ENCODE peak calls at places on chromosomes 13 and 19, in four cellular contexts. One of them, this sample, is unnamed.

GRCh38 chr19:16920816-16921529 is 32.2 kb downstream of the F2RL3 start:
- DNase-seq in Kasumi-1: no peak
- DNase-seq in H54: peak; percentile 81
- DNase-seq in NCI-H1694 treated with DMSO at 0.1 percent for 48 hours: no peak
- DNase-seq in this sample: peak; percentile 71

GRCh38 chr13:64276232-64276631 is 2860.6 kb upstream of the PCDH20 start:
- DNase-seq in Kasumi-1: no peak
- DNase-seq in NCI-H1694 treated with DMSO at 0.1 percent for 48 hours: no peak
- DNase-seq in H54: no peak
- DNase-seq in this sample: no peak

GRCh38 chr13:75220238-75220542 is 261.8 kb downstream of the TBC1D4 start:
- DNase-seq in NCI-H1694 treated with DMSO at 0.1 percent for 48 hours: no peak
- DNase-seq in H54: no peak
- DNase-seq in Kasumi-1: no peak
- DNase-seq in this sample: no peak

GRCh38 chr13:94550030-94550738 is 45.8 kb downstream of the TGDS start:
- DNase-seq in Kasumi-1: peak; percentile 50
- DNase-seq in NCI-H1694 treated with DMSO at 0.1 percent for 48 hours: no peak
- DNase-seq in H54: peak; percentile 65
- DNase-seq in this sample: peak; percentile 74

GRCh38 chr13:52162279-52163101 is 3.1 kb upstream of the NEK3 start:
- DNase-seq in NCI-H1694 treated with DMSO at 0.1 percent for 48 hours: no peak
- DNase-seq in H54: no peak
- DNase-seq in Kasumi-1: no peak
- DNase-seq in this sample: no peak

GRCh38 chr13:32107474-32107873 is 75.9 kb downstream of the FRY start:
- DNase-seq in Kasumi-1: peak; percentile 22
- DNase-seq in NCI-H1694 treated with DMSO at 0.1 percent for 48 hours: no peak
- DNase-seq in H54: no peak
- DNase-seq in this sample: no peak

GRCh38 chr13:36870050-36870692 is 49.9 kb downstream of the SMAD9 start:
- DNase-seq in NCI-H1694 treated with DMSO at 0.1 percent for 48 hours: no peak
- DNase-seq in H54: no peak
- DNase-seq in Kasumi-1: no peak
- DNase-seq in this sample: no peak

GRCh38 chr19:41646589-41647204 is 19.8 kb upstream of the CEACAM4 start:
- DNase-seq in H54: no peak
- DNase-seq in Kasumi-1: no peak
- DNase-seq in NCI-H1694 treated with DMSO at 0.1 percent for 48 hours: no peak
- DNase-seq in this sample: no peak

GRCh38 chr13:110262494-110262893 is 44.5 kb downstream of the COL4A1 start:
- DNase-seq in H54: no peak
- DNase-seq in Kasumi-1: no peak
- DNase-seq in NCI-H1694 treated with DMSO at 0.1 percent for 48 hours: no peak
- DNase-seq in this sample: no peak

GRCh38 chr13:43245374-43245964 is 222.1 kb downstream of the DNAJC15 start:
- DNase-seq in Kasumi-1: no peak
- DNase-seq in NCI-H1694 treated with DMSO at 0.1 percent for 48 hours: no peak
- DNase-seq in H54: peak; percentile 18
- DNase-seq in this sample: peak; percentile 85

GRCh38 chr19:53504903-53505302 is 33.0 kb upstream of the ZNF331 start:
- DNase-seq in Kasumi-1: no peak
- DNase-seq in H54: no peak
- DNase-seq in NCI-H1694 treated with DMSO at 0.1 percent for 48 hours: no peak
- DNase-seq in this sample: no peak

GRCh38 chr19:10013834-10014618 is 743 bp downstream of the RDH8 start:
- DNase-seq in Kasumi-1: no peak
- DNase-seq in NCI-H1694 treated with DMSO at 0.1 percent for 48 hours: no peak
- DNase-seq in H54: no peak
- DNase-seq in this sample: no peak

GRCh38 chr13:30421093-30422055 is 919 bp upstream of the UBE2L5 start:
- DNase-seq in Kasumi-1: peak; percentile 34
- DNase-seq in H54: peak; percentile 50
- DNase-seq in NCI-H1694 treated with DMSO at 0.1 percent for 48 hours: no peak
- DNase-seq in this sample: peak; percentile 74

GRCh38 chr13:23175920-23176319 is 4.9 kb upstream of the SGCG start:
- DNase-seq in Kasumi-1: peak; percentile 1
- DNase-seq in NCI-H1694 treated with DMSO at 0.1 percent for 48 hours: no peak
- DNase-seq in H54: no peak
- DNase-seq in this sample: no peak

GRCh38 chr19:17865364-17866311 is 5.9 kb downstream of the RPL18A start:
- DNase-seq in NCI-H1694 treated with DMSO at 0.1 percent for 48 hours: no peak
- DNase-seq in H54: no peak
- DNase-seq in Kasumi-1: no peak
- DNase-seq in this sample: no peak

GRCh38 chr19:45574526-45574925 is 10.1 kb downstream of the OPA3 start:
- DNase-seq in Kasumi-1: no peak
- DNase-seq in NCI-H1694 treated with DMSO at 0.1 percent for 48 hours: no peak
- DNase-seq in H54: no peak
- DNase-seq in this sample: no peak

GRCh38 chr13:98252931-98253470 is 75.9 kb upstream of the RNF113B start:
- DNase-seq in H54: peak; percentile 43
- DNase-seq in NCI-H1694 treated with DMSO at 0.1 percent for 48 hours: no peak
- DNase-seq in Kasumi-1: no peak
- DNase-seq in this sample: peak; percentile 28

GRCh38 chr13:29369060-29369743 is 226.3 kb downstream of the SLC7A1 start:
- DNase-seq in H54: no peak
- DNase-seq in Kasumi-1: peak; percentile 41
- DNase-seq in NCI-H1694 treated with DMSO at 0.1 percent for 48 hours: peak; percentile 22
- DNase-seq in this sample: peak; percentile 28

GRCh38 chr13:66933994-66934393 is 296.1 kb downstream of the PCDH9 start:
- DNase-seq in H54: peak; percentile 10
- DNase-seq in NCI-H1694 treated with DMSO at 0.1 percent for 48 hours: no peak
- DNase-seq in Kasumi-1: no peak
- DNase-seq in this sample: peak; percentile 94

GRCh38 chr13:29702912-29703351 is 107.4 kb upstream of the SLC7A1 start:
- DNase-seq in H54: peak; percentile 61
- DNase-seq in NCI-H1694 treated with DMSO at 0.1 percent for 48 hours: no peak
- DNase-seq in Kasumi-1: no peak
- DNase-seq in this sample: peak; percentile 95

GRCh38 chr13:96388598-96388997 is 298.7 kb downstream of the HS6ST3 start:
- DNase-seq in NCI-H1694 treated with DMSO at 0.1 percent for 48 hours: no peak
- DNase-seq in Kasumi-1: no peak
- DNase-seq in H54: no peak
- DNase-seq in this sample: no peak

GRCh38 chr13:29905845-29906244 is 55.4 kb upstream of the UBL3 start:
- DNase-seq in Kasumi-1: peak; percentile 31
- DNase-seq in NCI-H1694 treated with DMSO at 0.1 percent for 48 hours: no peak
- DNase-seq in H54: no peak
- DNase-seq in this sample: peak; percentile 58

This sample was measured in foreskin keratinocyte.